ENCODE peak calls at places on chromosomes 7 and 10, in seven cellular contexts. M is activated T-cell treated with anti-CD3 and anti-CD28 coated beads for 24 hours, T is OCI-M1, H is 8988T, S is fibroblast of the conjunctiva, F is LoVo, X is NCI-H345. P is an unnamed sample.

GRCh38 chr10:80506189-80506575 is 31.5 kb upstream of the SH2D4B start:
- DNase-seq in F (no peak), H (no peak), X (no peak), M (no peak), S (no peak), T (no peak), P (no peak)

GRCh38 chr10:10657139-10657760 is 360.4 kb upstream of the CELF2 start:
- DNase-seq in M (no peak), S (no peak), H (no peak), F (no peak), T (no peak), X (no peak), P (no peak)

GRCh38 chr7:79241288-79242055 is 212.0 kb downstream of the MAGI2 start:
- DNase-seq in M (no peak), S (peak), F (no peak), H (no peak), X (no peak), T (peak), P (no peak)

GRCh38 chr10:86047588-86047987 is 319.0 kb downstream of the GRID1 start:
- DNase-seq in X (no peak), S (no peak), M (peak), T (peak), F (no peak), H (no peak), P (no peak)

GRCh38 chr7:91266067-91266930 is 2.1 kb downstream of the FZD1 start:
- DNase-seq in H (no peak), F (no peak), M (no peak), S (no peak), T (no peak), X (no peak), P (no peak)

GRCh38 chr7:137592232-137592896 is 248.8 kb upstream of the PTN start:
- DNase-seq in S (peak), H (peak), T (peak), X (peak), M (no peak), F (peak), P (no peak)

GRCh38 chr10:71213761-71214440 is 1.5 kb downstream of the UNC5B start:
- DNase-seq in H (peak), X (peak), F (peak), M (no peak), T (no peak), S (peak), P (no peak)

GRCh38 chr10:86254526-86255174 is 111.9 kb downstream of the GRID1 start:
- DNase-seq in H (peak), X (peak), T (no peak), M (no peak), F (peak), S (no peak), P (no peak)

GRCh38 chr10:89438525-89438924 is 24.2 kb downstream of the IFIT5 start:
- DNase-seq in S (no peak), F (no peak), T (no peak), X (no peak), M (no peak), H (no peak), P (no peak)

GRCh38 chr7:154915600-154915999 is 87.3 kb downstream of the PAXIP1 start:
- DNase-seq in X (no peak), M (no peak), H (no peak), T (no peak), S (no peak), F (no peak), P (no peak)

GRCh38 chr7:66950763-66951162 is 29.7 kb downstream of the TMEM248 start:
- DNase-seq in S (no peak), T (no peak), X (no peak), F (no peak), H (no peak), M (no peak), P (no peak)

GRCh38 chr10:132148261-132149251 is 38.2 kb upstream of the DPYSL4 start:
- DNase-seq in M (no peak), H (no peak), X (no peak), T (no peak), S (no peak), F (no peak), P (no peak)

GRCh38 chr10:98748298-98748697 is 301.6 kb upstream of the HPS1 start:
- DNase-seq in H (no peak), M (no peak), F (peak), S (peak), X (no peak), T (peak), P (no peak)

GRCh38 chr10:30538086-30538485 is 91.5 kb downstream of the LYZL2 start:
- DNase-seq in F (peak), X (no peak), T (no peak), M (no peak), S (no peak), H (no peak), P (no peak)